ENCODE peak calls at places on chromosomes 3 and 15, in four cellular contexts. D is SK-N-SH, T is GM23248, X is Karpas-422. P is an unnamed sample. For H3K79me2, the result is how much of the 10 kb centered on the place peaks cover.

GRCh38 chr15:33618300-33618699 is 307.5 kb downstream of the RYR3 start:
- DNase-seq in X (no peak), T (no peak), D (no peak), P (no peak)

GRCh38 chr3:12405432-12406272 is 78.6 kb upstream of the TSEN2 start:
- DNase-seq in T (peak), D (no peak), X (no peak), P (no peak)

GRCh38 chr3:165892565-165892964 is 55.3 kb upstream of the BCHE start:
- DNase-seq in X (no peak), T (no peak), D (no peak), P (no peak)

GRCh38 chr3:11536936-11537612 is 106.6 kb downstream of the VGLL4 start:
- DNase-seq in D (no peak), T (no peak), X (no peak), P (no peak)

GRCh38 chr3:14142567-14143270 is 17.9 kb downstream of the TMEM43 start:
- DNase-seq in D (no peak), T (no peak), X (no peak), P (no peak)

GRCh38 chr3:112354642-112355333 is 21.8 kb downstream of the CD200 start:
- DNase-seq in X (no peak), D (no peak), T (no peak), P (no peak)

GRCh38 chr15:59595434-59595915 is 16.1 kb upstream of the GCNT3 start:
- DNase-seq in D (no peak), X (no peak), T (no peak), P (no peak)

GRCh38 chr15:66876423-66876730 is 174.3 kb downstream of the SMAD6 start:
- DNase-seq in X (peak), T (no peak), D (no peak), P (no peak)

GRCh38 chr3:23495507-23495906 is 292.4 kb downstream of the UBE2E2 start:
- DNase-seq in D (peak), X (no peak), T (peak), P (no peak)

GRCh38 chr3:69305011-69305410 is 80.9 kb downstream of the FRMD4B start:
- DNase-seq in D (no peak), X (no peak), T (peak), P (no peak)

GRCh38 chr3:65035231-65035630 is 347.4 kb upstream of the ADAMTS9 start:
- DNase-seq in D (no peak), T (no peak), X (no peak), P (no peak)

GRCh38 chr15:39145854-39146253 is 435.0 kb upstream of the THBS1 start:
- DNase-seq in D (no peak), X (no peak), T (peak), P (no peak)

GRCh38 chr3:110612045-110612444 is 459.6 kb upstream of the NECTIN3 start:
- DNase-seq in D (no peak), X (no peak), T (no peak), P (no peak)

GRCh38 chr15:34708422-34708821 is 46.4 kb downstream of the GJD2 start:
- DNase-seq in T (peak), D (peak), X (peak), P (peak)

GRCh38 chr3:194333212-194333980 is 17.7 kb downstream of the CPN2 start:
- DNase-seq in T (peak), D (peak), X (peak), P (peak)

GRCh38 chr3:23949784-23950183 is 4.7 kb downstream of the NR1D2 start:
- DNase-seq in T (no peak), X (no peak), D (no peak), P (peak)

GRCh38 chr3:54085936-54086335 is 36.4 kb upstream of the CACNA2D3 start:
- DNase-seq in X (no peak), D (no peak), T (no peak), P (no peak)

GRCh38 chr3:45655906-45656305 is 33.3 kb upstream of the SACM1L start:
- DNase-seq in X (no peak), D (no peak), T (no peak), P (no peak)

GRCh38 chr3:45654344-45654934 is 34.8 kb upstream of the SACM1L start:
- DNase-seq in X (no peak), T (no peak), D (no peak), P (peak)

GRCh38 chr3:45656575-45657363 is 32.4 kb upstream of the SACM1L start:
- DNase-seq in D (peak), T (peak), X (peak), P (peak)

GRCh38 chr3:45657853-45658252 is 31.3 kb upstream of the SACM1L start:
- DNase-seq in D (no peak), T (no peak), X (no peak), P (peak)

GRCh38 chr3:45653205-45653604 is 36.0 kb upstream of the SACM1L start:
- DNase-seq in D (no peak), X (no peak), T (no peak), P (no peak)
- H3K79me2 ChIP-seq in D (half or more), X (under half), T (half or more), P (half or more)

GRCh38 chr3:107067421-107067820 is 309.8 kb upstream of the CCDC54 start:
- DNase-seq in X (no peak), D (no peak), T (no peak), P (no peak)

GRCh38 chr3:107064445-107065060 is 312.7 kb upstream of the CCDC54 start:
- DNase-seq in D (peak), X (peak), T (peak), P (peak)

GRCh38 chr3:107065094-107065861 is 312.0 kb upstream of the CCDC54 start:
- DNase-seq in X (no peak), D (peak), T (peak), P (no peak)

GRCh38 chr3:107063351-107063750 is 313.9 kb upstream of the CCDC54 start:
- DNase-seq in D (no peak), T (peak), X (no peak), P (no peak)

GRCh38 chr3:107068980-107069379 is 308.3 kb upstream of the CCDC54 start:
- DNase-seq in T (peak), D (no peak), X (no peak), P (no peak)
- H3K4me2 ChIP-seq in T (peak), D (peak), X (no peak), P (no peak)

DNA sequence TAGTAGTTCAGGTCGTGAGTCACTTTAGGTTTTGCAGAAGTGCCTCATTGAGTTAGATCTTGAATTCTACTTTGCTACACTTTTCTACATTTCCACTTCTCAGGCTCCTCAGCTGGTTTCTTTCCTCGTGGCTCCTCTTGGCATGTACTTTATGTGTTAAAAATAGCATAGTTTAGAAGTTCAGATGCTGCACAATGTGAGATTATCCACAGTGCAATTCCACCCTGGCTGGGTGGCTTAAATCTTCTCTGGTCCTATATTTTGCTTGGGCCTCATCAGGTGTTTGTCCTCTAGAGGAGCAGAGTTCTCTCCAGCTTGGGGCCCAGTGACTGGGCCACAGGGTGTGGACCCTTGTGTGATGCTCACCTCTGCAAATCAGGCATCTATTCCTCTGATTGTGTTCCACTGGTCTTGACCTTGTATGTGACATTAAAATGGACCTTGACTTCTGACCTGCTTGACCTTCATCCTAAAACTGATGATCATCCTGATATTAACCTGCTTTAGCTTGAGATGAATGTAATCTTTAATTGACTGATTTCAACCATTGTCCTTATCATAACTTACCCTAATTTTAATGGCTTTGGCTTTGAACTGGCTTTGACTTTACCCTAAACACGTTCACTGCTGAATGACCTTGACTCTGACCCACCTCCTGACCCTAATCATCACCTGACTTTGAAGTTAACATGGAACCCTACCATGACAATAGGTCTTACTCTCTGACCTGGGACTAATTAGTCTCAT is 63.9 kb upstream of the ACAD9 start:
- DNase-seq in X (no peak), T (no peak), D (no peak), P (no peak)
- H3K27ac ChIP-seq in X (no peak), T (no peak), D (no peak), P (no peak)

GRCh38 chr15:101182215-101182614 is 69.6 kb downstream of the CHSY1 start:
- DNase-seq in X (no peak), T (no peak), D (no peak), P (no peak)
- H3K79me2 ChIP-seq in X (under half), T (half or more), D (half or more), P (half or more)

DNA sequence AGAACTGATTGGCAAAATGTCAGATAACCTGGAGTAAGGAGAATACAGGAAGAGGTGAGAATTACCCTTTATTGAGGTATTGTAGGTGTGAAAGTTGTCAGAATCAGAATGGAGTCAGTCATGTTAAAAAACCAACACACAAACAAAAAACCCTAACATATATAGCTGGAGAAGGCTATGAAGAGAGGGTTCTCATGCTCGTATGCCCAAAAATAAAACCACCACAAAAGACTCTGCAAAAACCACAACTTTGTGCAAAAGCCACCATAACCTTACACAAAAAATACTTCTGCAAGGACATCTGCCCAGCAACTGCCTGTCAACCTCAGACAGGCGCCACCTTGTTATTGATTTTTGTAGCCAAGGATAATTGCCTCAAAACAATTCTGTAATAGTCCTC is 136.0 kb downstream of the CD47 start:
- DNase-seq in D (no peak), T (no peak), X (no peak), P (peak)
- H3K4me2 ChIP-seq in D (no peak), T (no peak), X (no peak), P (no peak)

GRCh38 chr3:129016366-129016724 is 15.2 kb downstream of the EFCC1 start:
- DNase-seq in D (no peak), T (no peak), X (peak), P (peak)

GRCh38 chr3:129015388-129016105 is 14.4 kb downstream of the EFCC1 start:
- DNase-seq in X (no peak), T (peak), D (no peak), P (no peak)

GRCh38 chr3:129018271-129018670 is 17.2 kb downstream of the EFCC1 start:
- DNase-seq in X (no peak), T (no peak), D (no peak), P (no peak)

GRCh38 chr3:129017531-129017899 is 16.4 kb downstream of the EFCC1 start:
- DNase-seq in X (no peak), T (no peak), D (no peak), P (no peak)

DNA sequence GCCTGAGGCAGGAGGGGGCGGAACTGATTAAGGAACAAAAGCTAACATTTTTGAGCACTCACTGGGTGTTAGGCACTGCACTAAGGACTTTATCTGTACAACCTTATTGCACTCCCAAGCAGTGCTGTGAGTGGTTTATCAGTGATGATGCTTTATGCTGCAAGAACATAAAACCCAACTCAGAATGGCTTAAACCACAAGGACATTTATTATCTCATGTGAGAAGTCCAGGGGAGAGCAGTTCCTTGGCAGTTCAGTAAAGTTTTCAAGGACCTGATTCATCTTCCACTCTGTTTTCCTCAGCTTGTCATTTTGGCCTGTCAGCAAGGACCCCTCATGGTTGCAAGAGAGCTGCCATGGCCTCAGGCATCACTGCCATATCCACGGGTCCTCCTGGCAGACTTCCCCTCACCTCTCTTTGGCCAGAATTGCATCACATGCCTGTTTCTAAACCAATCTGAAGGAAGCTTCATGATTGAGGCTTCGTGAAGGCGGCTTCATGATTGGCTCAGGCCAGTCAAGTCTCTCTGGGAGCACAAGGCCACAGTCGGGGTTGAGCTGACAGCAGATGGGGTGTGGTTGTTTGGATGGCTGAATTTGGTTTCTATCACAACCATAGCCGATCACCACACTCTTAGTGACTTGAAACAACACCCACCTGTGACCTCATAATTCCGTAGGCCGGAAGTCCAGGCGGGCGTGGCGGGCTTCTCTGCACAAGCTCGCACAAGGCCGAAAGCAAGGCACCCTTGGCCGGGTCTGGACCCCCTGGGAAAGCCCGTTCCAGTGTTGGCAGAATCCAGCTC is 15.8 kb downstream of the EFCC1 start:
- DNase-seq in X (no peak), T (no peak), D (no peak), P (no peak)
- H3K27ac ChIP-seq in X (no peak), T (no peak), D (no peak), P (no peak)

GRCh38 chr3:30673425-30674341 is 67.3 kb downstream of the TGFBR2 start:
- DNase-seq in T (no peak), X (no peak), D (no peak), P (no peak)

GRCh38 chr3:30670292-30670691 is 63.9 kb downstream of the TGFBR2 start:
- DNase-seq in X (no peak), T (no peak), D (no peak), P (no peak)

GRCh38 chr3:30672959-30673358 is 66.6 kb downstream of the TGFBR2 start:
- DNase-seq in D (no peak), X (no peak), T (no peak), P (no peak)

GRCh38 chr3:30672287-30672735 is 65.9 kb downstream of the TGFBR2 start:
- DNase-seq in X (no peak), T (no peak), D (no peak), P (no peak)

GRCh38 chr3:30671527-30672286 is 65.3 kb downstream of the TGFBR2 start:
- DNase-seq in D (no peak), T (no peak), X (no peak), P (no peak)
- H3K79me2 ChIP-seq in D (half or more), T (half or more), X (under half), P (under half)

DNA sequence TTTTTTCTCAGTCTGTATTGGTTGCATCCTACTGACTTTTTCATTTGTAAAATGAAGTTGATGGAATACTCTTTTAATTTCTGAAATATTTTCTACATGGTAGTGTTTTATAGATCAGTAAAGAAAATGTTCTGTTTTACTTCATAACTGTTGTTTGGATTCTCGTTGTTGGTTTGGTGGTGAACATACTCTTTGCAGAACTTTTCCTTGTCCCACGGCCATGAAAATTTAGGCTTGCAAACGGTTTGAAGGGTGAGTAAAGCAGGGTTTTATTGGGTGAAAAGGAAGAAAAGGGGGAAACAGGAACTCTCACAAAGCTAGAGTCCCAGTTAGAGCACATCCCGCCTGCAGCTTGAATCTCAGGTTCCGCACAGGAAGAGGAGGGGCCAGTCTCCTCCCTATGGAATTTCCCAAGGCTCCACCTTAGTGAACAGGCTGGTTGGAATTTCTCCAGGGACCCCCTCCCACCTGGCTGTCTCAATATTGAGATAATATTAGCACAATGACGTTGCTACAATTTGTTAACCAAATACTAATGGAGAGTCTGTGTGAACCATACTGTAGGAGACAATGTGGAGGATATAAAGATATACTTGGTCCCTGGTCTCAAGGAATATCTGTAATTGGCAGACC is 5.6 kb downstream of the PDCD6IP start:
- DNase-seq in X (no peak), T (no peak), D (no peak), P (no peak)
- H3K4me2 ChIP-seq in X (no peak), T (peak), D (no peak), P (no peak)

GRCh38 chr15:91949361-91949760 is 95.9 kb downstream of the SLCO3A1 start:
- DNase-seq in D (no peak), X (no peak), T (no peak), P (no peak)
- H3K27ac ChIP-seq in D (no peak), X (no peak), T (no peak), P (no peak)

GRCh38 chr3:157094301-157094700 is 65.6 kb downstream of the CCNL1 start:
- DNase-seq in D (no peak), X (no peak), T (peak), P (no peak)
- H3K79me2 ChIP-seq in D (under half), X (under half), T (under half), P (under half)

P was measured in MM.1S.